ENCODE peak calls at places on chromosome 18, in six cellular contexts. C is CD8-positive, alpha-beta T cell; E is activated CD8-positive, alpha-beta T cell treated with anti-CD3 and anti-CD28 coated beads for 36 hours; M is NB4; G is fibroblast of pulmonary artery; W is AG09319. R is an unnamed sample.
A peak's percentile ranks its signal among the peaks of the same experiment; 100 is the strongest.

GRCh38 chr18:22521026-22521707 is 103.5 kb upstream of the CTAGE1 start:
- DNase-seq in C (no peak), E (no peak), M (no peak), G (no peak), W (no peak), R (no peak)

GRCh38 chr18:63317982-63318881 is 1.3 kb downstream of the BCL2 start:
- DNase-seq in C (peak; percentile 64), E (peak; percentile 93), M (peak; percentile 89), G (no peak), W (no peak), R (no peak)

GRCh38 chr18:57951110-57951796 is 92.8 kb upstream of the NEDD4L start:
- DNase-seq in C (no peak), E (no peak), M (no peak), G (no peak), W (peak; percentile 7), R (no peak)

GRCh38 chr18:63238711-63239110 is 80.9 kb downstream of the BCL2 start:
- DNase-seq in C (no peak), E (no peak), M (no peak), G (no peak), W (no peak), R (no peak)

GRCh38 chr18:23565916-23566547 is 20.3 kb downstream of the NPC1 start:
- DNase-seq in C (no peak), E (no peak), M (no peak), G (no peak), W (no peak), R (no peak)

GRCh38 chr18:2312440-2312839 is 258.9 kb downstream of the METTL4 start:
- DNase-seq in C (no peak), E (no peak), M (no peak), G (no peak), W (no peak), R (no peak)

GRCh38 chr18:75244336-75244735 is 33.7 kb downstream of the TSHZ1 start:
- DNase-seq in C (no peak), E (peak; percentile 41), M (peak; percentile 34), G (no peak), W (no peak), R (peak; percentile 61)

GRCh38 chr18:79765491-79766245 is 32.1 kb upstream of the KCNG2 start:
- DNase-seq in C (no peak), E (no peak), M (no peak), G (no peak), W (peak; percentile 25), R (no peak)

GRCh38 chr18:62976227-62976626 is 260.9 kb downstream of the PHLPP1 start:
- DNase-seq in C (no peak), E (no peak), M (no peak), G (peak; percentile 18), W (no peak), R (no peak)

GRCh38 chr18:812673-813404 is 797 bp upstream of the YES1 start:
- DNase-seq in C (peak; percentile 40), E (peak; percentile 93), M (peak; percentile 95), G (peak; percentile 94), W (peak; percentile 45), R (no peak)

GRCh38 chr18:48039769-48040215 is 109.3 kb upstream of the SMAD2 start:
- DNase-seq in C (no peak), E (no peak), M (no peak), G (no peak), W (no peak), R (no peak)

GRCh38 chr18:32773187-32773712 is 427 bp upstream of the KLHL14 start:
- DNase-seq in C (no peak), E (no peak), M (no peak), G (no peak), W (no peak), R (no peak)

GRCh38 chr18:9069482-9070059 is 32.9 kb upstream of the NDUFV2 start:
- DNase-seq in C (no peak), E (no peak), M (no peak), G (no peak), W (no peak), R (no peak)

GRCh38 chr18:36829362-36830140 is 624 bp downstream of the KIAA1328 start:
- DNase-seq in C (no peak), E (no peak), M (no peak), G (no peak), W (no peak), R (no peak)
- TF ChIP-seq CTCF in C (peak; percentile 4), E (no peak), M (no peak), G (no peak), W (no peak), R (no peak)

DNA sequence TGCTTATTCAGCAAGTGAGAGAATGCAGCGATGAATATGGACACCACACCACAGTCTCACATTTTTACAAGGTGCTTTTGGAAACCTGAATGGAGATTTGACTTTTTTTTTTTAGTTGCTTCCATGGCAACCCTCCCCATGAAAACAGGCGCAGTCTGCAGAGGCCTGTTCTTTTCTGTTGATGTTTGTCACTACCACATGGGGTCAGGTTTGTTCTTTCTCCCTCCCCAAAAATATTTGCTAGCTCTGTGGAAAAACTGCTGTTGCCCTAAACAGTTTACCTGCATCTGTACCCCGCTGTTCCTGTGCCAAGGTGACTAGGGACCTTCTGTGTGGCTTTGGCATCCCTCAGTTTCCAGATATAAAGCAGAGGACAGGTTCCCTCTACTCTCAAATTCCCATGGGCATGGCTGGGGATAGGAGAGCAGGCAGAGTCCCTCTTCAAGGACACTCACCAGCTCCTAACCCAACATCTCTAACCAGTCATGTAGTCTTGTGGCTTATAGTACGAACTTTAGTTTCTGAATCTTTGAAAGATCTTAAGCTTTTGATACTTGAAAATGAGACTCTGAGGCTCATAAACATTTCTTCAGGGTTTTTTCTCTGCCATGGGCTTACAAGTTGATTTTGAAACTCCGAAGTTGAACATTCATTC is 14.7 kb upstream of the MAPRE2 start:
- DNase-seq in C (no peak), E (no peak), M (peak; percentile 22), G (no peak), W (no peak), R (no peak)
- TF ChIP-seq CTCF in C (peak; percentile 61), E (no peak), M (no peak), G (no peak), W (no peak), R (no peak)

GRCh38 chr18:13194239-13194638 is 24.3 kb upstream of the LDLRAD4 start:
- DNase-seq in C (no peak), E (no peak), M (no peak), G (no peak), W (no peak), R (no peak)

GRCh38 chr18:13186687-13187086 is 31.9 kb upstream of the LDLRAD4 start:
- DNase-seq in C (no peak), E (no peak), M (no peak), G (no peak), W (no peak), R (no peak)

GRCh38 chr18:13187498-13187897 is 31.1 kb upstream of the LDLRAD4 start:
- DNase-seq in C (no peak), E (no peak), M (no peak), G (no peak), W (no peak), R (no peak)

GRCh38 chr18:13192970-13193369 is 25.6 kb upstream of the LDLRAD4 start:
- DNase-seq in C (no peak), E (no peak), M (no peak), G (no peak), W (no peak), R (no peak)

DNA sequence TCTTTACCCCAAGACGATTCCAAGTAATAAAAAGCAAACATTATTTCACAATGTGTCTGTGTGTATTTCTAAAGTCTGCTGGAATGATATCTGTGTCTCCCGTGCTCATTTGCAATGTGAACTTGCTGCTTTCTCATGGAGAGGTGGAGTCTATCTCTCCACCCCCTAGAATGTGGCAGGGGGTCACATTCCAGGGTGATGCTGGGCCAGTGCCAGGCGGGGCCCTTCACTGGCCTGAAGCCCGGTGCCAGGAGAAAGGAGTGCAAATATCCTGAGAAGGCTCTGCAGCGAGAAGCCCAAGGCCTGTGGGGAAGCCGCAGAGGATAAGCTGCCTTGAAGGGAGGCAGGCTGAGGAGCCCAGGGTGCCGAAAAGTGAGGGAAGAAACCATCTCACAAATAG is 26.8 kb upstream of the LDLRAD4 start:
- DNase-seq in C (no peak), E (no peak), M (no peak), G (peak; percentile 18), W (no peak), R (no peak)
- TF ChIP-seq CTCF in C (no peak), E (no peak), M (no peak), G (no peak), W (no peak), R (no peak)

GRCh38 chr18:70576281-70577022 is 287.6 kb downstream of the SOCS6 start:
- DNase-seq in C (no peak), E (no peak), M (no peak), G (no peak), W (no peak), R (no peak)

GRCh38 chr18:70577023-70577420 is 288.2 kb downstream of the SOCS6 start:
- DNase-seq in C (no peak), E (no peak), M (no peak), G (no peak), W (no peak), R (no peak)

DNA sequence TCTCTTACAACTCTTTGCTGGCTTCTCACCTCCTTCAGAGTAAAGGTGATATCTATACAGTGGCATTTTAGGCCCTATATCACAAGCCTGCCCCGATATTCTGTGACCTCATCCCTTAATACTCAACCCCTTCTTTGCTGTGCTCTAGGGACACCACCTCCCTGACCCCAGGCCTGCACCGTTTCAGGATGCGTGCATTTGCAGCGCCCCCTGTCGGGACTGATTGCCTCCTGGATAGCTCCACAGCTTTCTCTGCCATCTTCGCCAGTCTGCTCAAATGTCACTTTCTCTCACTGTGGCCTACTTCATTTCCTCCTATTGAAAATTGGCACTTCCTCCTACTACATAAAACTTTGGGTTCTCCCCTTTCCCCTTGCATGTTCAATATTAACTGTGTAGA is 289.6 kb downstream of the SOCS6 start:
- DNase-seq in C (no peak), E (peak; percentile 14), M (peak; percentile 4), G (no peak), W (no peak), R (no peak)
- TF ChIP-seq CTCF in C (no peak), E (no peak), M (no peak), G (no peak), W (no peak), R (peak; percentile 16)

DNA sequence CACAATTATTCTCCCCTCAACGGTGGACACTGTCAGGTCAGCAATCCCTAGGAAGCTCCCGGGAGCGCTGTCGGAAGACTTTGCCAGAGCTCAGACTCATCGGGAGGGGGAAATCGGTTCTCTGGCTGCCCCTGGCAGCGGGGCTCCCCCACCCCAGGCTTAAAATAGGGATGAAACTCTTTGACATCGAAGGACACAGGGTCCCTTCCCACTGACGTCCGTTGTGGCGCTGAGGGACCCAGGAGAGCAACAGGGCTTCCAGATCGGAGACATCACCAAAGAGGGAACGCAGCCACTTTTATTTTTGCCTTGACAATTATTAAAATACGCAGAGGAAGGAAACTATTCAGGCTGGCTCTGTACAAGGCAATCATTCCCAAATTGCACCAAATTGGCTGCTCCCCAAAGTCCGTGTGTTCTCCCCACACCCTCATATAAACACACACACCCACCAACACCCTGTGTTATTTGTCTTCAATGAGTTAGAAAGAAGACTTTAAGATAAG is 249.0 kb downstream of the CDH20 start:
- DNase-seq in C (no peak), E (no peak), M (no peak), G (no peak), W (no peak), R (no peak)
- TF ChIP-seq CTCF in C (peak; percentile 48), E (peak; percentile 56), M (no peak), G (no peak), W (no peak), R (no peak)

GRCh38 chr18:73777356-73778051 is 370.1 kb downstream of the FBXO15 start:
- DNase-seq in C (no peak), E (no peak), M (no peak), G (peak; percentile 14), W (no peak), R (no peak)
- TF ChIP-seq CTCF in C (no peak), E (no peak), M (no peak), G (no peak), W (no peak), R (no peak)

R was measured in D721Med.